ENCODE peak calls at places on chromosome 1, in seven cellular contexts. One of them, this sample, is unnamed.

GRCh38 chr1:219188331-219188803 is 14.7 kb downstream of the LYPLAL1 start:
- DNase-seq in AG09319: no peak
- DNase-seq in AG04450: no peak
- DNase-seq in AG10803: no peak
- DNase-seq in astrocyte of the spinal cord: no peak
- DNase-seq in foreskin fibroblast: no peak
- DNase-seq in choroid plexus epithelial cell: no peak
- DNase-seq in this sample: no peak

GRCh38 chr1:47534417-47534816 is 96.6 kb downstream of the FOXD2 start:
- DNase-seq in AG09319: no peak
- DNase-seq in AG04450: no peak
- DNase-seq in AG10803: peak; percentile 39
- DNase-seq in astrocyte of the spinal cord: no peak
- DNase-seq in foreskin fibroblast: peak; percentile 6
- DNase-seq in choroid plexus epithelial cell: no peak
- DNase-seq in this sample: peak; percentile 21

GRCh38 chr1:196312739-196313138 is 295.5 kb downstream of the KCNT2 start:
- DNase-seq in AG09319: no peak
- DNase-seq in AG04450: no peak
- DNase-seq in AG10803: no peak
- DNase-seq in astrocyte of the spinal cord: no peak
- DNase-seq in foreskin fibroblast: no peak
- DNase-seq in choroid plexus epithelial cell: no peak
- DNase-seq in this sample: no peak

GRCh38 chr1:207866471-207867135 is 44.3 kb downstream of the CD34 start:
- DNase-seq in AG09319: no peak
- DNase-seq in AG04450: no peak
- DNase-seq in AG10803: peak; percentile 32
- DNase-seq in astrocyte of the spinal cord: no peak
- DNase-seq in foreskin fibroblast: no peak
- DNase-seq in choroid plexus epithelial cell: peak; percentile 80
- DNase-seq in this sample: peak; percentile 78

GRCh38 chr1:224377676-224378006 is 21.0 kb downstream of the CNIH4 start:
- DNase-seq in AG09319: no peak
- DNase-seq in AG04450: no peak
- DNase-seq in AG10803: peak; percentile 15
- DNase-seq in astrocyte of the spinal cord: peak; percentile 55
- DNase-seq in foreskin fibroblast: peak; percentile 53
- DNase-seq in choroid plexus epithelial cell: peak; percentile 87
- DNase-seq in this sample: peak; percentile 54

GRCh38 chr1:228546541-228547463 is 59.6 kb downstream of the RNF187 start:
- DNase-seq in AG09319: no peak
- DNase-seq in AG04450: no peak
- DNase-seq in AG10803: no peak
- DNase-seq in astrocyte of the spinal cord: no peak
- DNase-seq in foreskin fibroblast: no peak
- DNase-seq in choroid plexus epithelial cell: no peak
- DNase-seq in this sample: no peak

GRCh38 chr1:8384577-8384976 is 66.7 kb downstream of the SLC45A1 start:
- DNase-seq in AG09319: no peak
- DNase-seq in AG04450: no peak
- DNase-seq in AG10803: no peak
- DNase-seq in astrocyte of the spinal cord: no peak
- DNase-seq in foreskin fibroblast: peak; percentile 38
- DNase-seq in choroid plexus epithelial cell: no peak
- DNase-seq in this sample: no peak

GRCh38 chr1:183272390-183272801 is 86.3 kb downstream of the LAMC2 start:
- DNase-seq in AG09319: peak; percentile 63
- DNase-seq in AG04450: no peak
- DNase-seq in AG10803: peak; percentile 98
- DNase-seq in astrocyte of the spinal cord: peak; percentile 65
- DNase-seq in foreskin fibroblast: peak; percentile 92
- DNase-seq in choroid plexus epithelial cell: peak; percentile 54
- DNase-seq in this sample: peak; percentile 98

DNA sequence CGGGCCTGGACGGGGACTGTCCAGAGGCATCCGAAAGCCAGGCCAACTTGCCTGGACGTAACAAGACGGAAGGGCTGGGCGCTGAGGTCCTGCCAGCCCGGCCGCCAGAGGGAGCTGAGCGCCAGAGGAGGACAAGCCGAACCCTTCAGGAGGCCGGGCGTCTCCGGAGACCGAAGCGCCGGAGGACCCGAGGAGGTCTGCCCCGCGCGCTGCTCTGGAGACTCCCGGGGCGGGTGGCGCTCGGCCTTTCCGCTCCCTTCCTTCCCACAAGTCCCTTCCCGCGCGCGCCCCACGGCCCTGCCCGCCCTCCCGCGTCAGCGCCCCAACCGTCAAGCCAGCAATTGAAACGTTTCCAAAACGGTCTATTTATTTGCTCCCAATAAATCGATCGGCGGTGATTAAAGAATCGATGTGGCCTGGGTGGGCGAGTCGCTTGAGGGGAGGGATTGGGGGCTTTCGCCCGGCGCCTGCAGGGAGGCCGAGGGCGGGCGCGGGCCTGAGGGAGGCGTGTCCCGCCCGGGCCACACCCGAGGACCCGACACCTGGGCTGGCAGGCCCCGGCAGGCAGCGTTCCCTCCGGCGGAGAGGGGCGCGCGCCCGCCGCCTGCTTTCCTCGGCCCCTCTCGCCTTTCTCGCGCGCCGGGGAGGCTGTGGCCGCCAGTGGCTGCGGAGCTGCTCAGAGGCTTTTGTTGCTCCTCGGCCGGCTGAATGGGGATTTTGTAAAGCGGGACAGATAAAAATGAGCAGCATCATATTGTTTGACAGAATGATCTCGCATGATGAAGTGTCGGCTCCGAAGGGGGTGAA is 5.2 kb upstream of the FOXD3 start:
- DNase-seq in AG09319: peak; percentile 18
- DNase-seq in AG04450: no peak
- DNase-seq in AG10803: peak; percentile 63
- DNase-seq in astrocyte of the spinal cord: peak; percentile 42
- DNase-seq in foreskin fibroblast: peak; percentile 23
- DNase-seq in choroid plexus epithelial cell: peak; percentile 59
- DNase-seq in this sample: no peak
- TF ChIP-seq CTCF in AG09319: peak; percentile 46
- TF ChIP-seq CTCF in AG04450: peak; percentile 51
- TF ChIP-seq CTCF in AG10803: peak; percentile 47
- TF ChIP-seq CTCF in astrocyte of the spinal cord: peak; percentile 64
- TF ChIP-seq CTCF in foreskin fibroblast: peak; percentile 45
- TF ChIP-seq CTCF in choroid plexus epithelial cell: peak; percentile 54
- TF ChIP-seq CTCF in this sample: peak; percentile 64

GRCh38 chr1:109619405-109619654 is at the start of gene GNAT2:
- DNase-seq in AG09319: no peak
- DNase-seq in AG04450: no peak
- DNase-seq in AG10803: no peak
- DNase-seq in astrocyte of the spinal cord: no peak
- DNase-seq in foreskin fibroblast: no peak
- DNase-seq in choroid plexus epithelial cell: no peak
- DNase-seq in this sample: no peak

GRCh38 chr1:109618614-109619404 is 607 bp downstream of the GNAT2 start:
- DNase-seq in AG09319: no peak
- DNase-seq in AG04450: no peak
- DNase-seq in AG10803: no peak
- DNase-seq in astrocyte of the spinal cord: no peak
- DNase-seq in foreskin fibroblast: no peak
- DNase-seq in choroid plexus epithelial cell: no peak
- DNase-seq in this sample: no peak

GRCh38 chr1:109615879-109616278 is 3.5 kb downstream of the GNAT2 start:
- DNase-seq in AG09319: no peak
- DNase-seq in AG04450: no peak
- DNase-seq in AG10803: no peak
- DNase-seq in astrocyte of the spinal cord: no peak
- DNase-seq in foreskin fibroblast: no peak
- DNase-seq in choroid plexus epithelial cell: peak; percentile 46
- DNase-seq in this sample: no peak

GRCh38 chr1:109619655-109620395 is at the start of gene AMPD2:
- DNase-seq in AG09319: peak; percentile 67
- DNase-seq in AG04450: peak; percentile 59
- DNase-seq in AG10803: peak; percentile 90
- DNase-seq in astrocyte of the spinal cord: peak; percentile 70
- DNase-seq in foreskin fibroblast: peak; percentile 83
- DNase-seq in choroid plexus epithelial cell: peak; percentile 88
- DNase-seq in this sample: peak; percentile 74

GRCh38 chr1:109617291-109617801 is 2.1 kb downstream of the GNAT2 start:
- DNase-seq in AG09319: peak; percentile 60
- DNase-seq in AG04450: peak; percentile 81
- DNase-seq in AG10803: peak; percentile 92
- DNase-seq in astrocyte of the spinal cord: peak; percentile 88
- DNase-seq in foreskin fibroblast: peak; percentile 88
- DNase-seq in choroid plexus epithelial cell: peak; percentile 94
- DNase-seq in this sample: peak; percentile 81
- TF ChIP-seq CTCF in AG09319: no peak
- TF ChIP-seq CTCF in AG04450: no peak
- TF ChIP-seq CTCF in AG10803: no peak
- TF ChIP-seq CTCF in astrocyte of the spinal cord: no peak
- TF ChIP-seq CTCF in foreskin fibroblast: no peak
- TF ChIP-seq CTCF in choroid plexus epithelial cell: peak; percentile 4
- TF ChIP-seq CTCF in this sample: no peak

GRCh38 chr1:35408925-35409324 is 140.4 kb downstream of the ZMYM4 start:
- DNase-seq in AG09319: no peak
- DNase-seq in AG04450: no peak
- DNase-seq in AG10803: no peak
- DNase-seq in astrocyte of the spinal cord: no peak
- DNase-seq in foreskin fibroblast: no peak
- DNase-seq in choroid plexus epithelial cell: no peak
- DNase-seq in this sample: no peak

GRCh38 chr1:35407743-35408142 is 139.2 kb downstream of the ZMYM4 start:
- DNase-seq in AG09319: no peak
- DNase-seq in AG04450: no peak
- DNase-seq in AG10803: no peak
- DNase-seq in astrocyte of the spinal cord: no peak
- DNase-seq in foreskin fibroblast: no peak
- DNase-seq in choroid plexus epithelial cell: no peak
- DNase-seq in this sample: no peak

GRCh38 chr1:35401072-35401471 is 132.6 kb downstream of the ZMYM4 start:
- DNase-seq in AG09319: no peak
- DNase-seq in AG04450: no peak
- DNase-seq in AG10803: no peak
- DNase-seq in astrocyte of the spinal cord: no peak
- DNase-seq in foreskin fibroblast: no peak
- DNase-seq in choroid plexus epithelial cell: no peak
- DNase-seq in this sample: no peak

GRCh38 chr1:35406103-35406502 is 137.6 kb downstream of the ZMYM4 start:
- DNase-seq in AG09319: no peak
- DNase-seq in AG04450: no peak
- DNase-seq in AG10803: no peak
- DNase-seq in astrocyte of the spinal cord: peak; percentile 15
- DNase-seq in foreskin fibroblast: no peak
- DNase-seq in choroid plexus epithelial cell: peak; percentile 5
- DNase-seq in this sample: no peak
- TF ChIP-seq CTCF in AG09319: no peak
- TF ChIP-seq CTCF in AG04450: no peak
- TF ChIP-seq CTCF in AG10803: no peak
- TF ChIP-seq CTCF in astrocyte of the spinal cord: no peak
- TF ChIP-seq CTCF in foreskin fibroblast: no peak
- TF ChIP-seq CTCF in choroid plexus epithelial cell: no peak
- TF ChIP-seq CTCF in this sample: no peak

GRCh38 chr1:181674617-181675016 is 191.3 kb downstream of the CACNA1E start:
- DNase-seq in AG09319: no peak
- DNase-seq in AG04450: no peak
- DNase-seq in AG10803: no peak
- DNase-seq in astrocyte of the spinal cord: no peak
- DNase-seq in foreskin fibroblast: no peak
- DNase-seq in choroid plexus epithelial cell: no peak
- DNase-seq in this sample: no peak
- TF ChIP-seq CTCF in AG09319: no peak
- TF ChIP-seq CTCF in AG04450: no peak
- TF ChIP-seq CTCF in AG10803: no peak
- TF ChIP-seq CTCF in astrocyte of the spinal cord: no peak
- TF ChIP-seq CTCF in foreskin fibroblast: no peak
- TF ChIP-seq CTCF in choroid plexus epithelial cell: no peak
- TF ChIP-seq CTCF in this sample: no peak

DNA sequence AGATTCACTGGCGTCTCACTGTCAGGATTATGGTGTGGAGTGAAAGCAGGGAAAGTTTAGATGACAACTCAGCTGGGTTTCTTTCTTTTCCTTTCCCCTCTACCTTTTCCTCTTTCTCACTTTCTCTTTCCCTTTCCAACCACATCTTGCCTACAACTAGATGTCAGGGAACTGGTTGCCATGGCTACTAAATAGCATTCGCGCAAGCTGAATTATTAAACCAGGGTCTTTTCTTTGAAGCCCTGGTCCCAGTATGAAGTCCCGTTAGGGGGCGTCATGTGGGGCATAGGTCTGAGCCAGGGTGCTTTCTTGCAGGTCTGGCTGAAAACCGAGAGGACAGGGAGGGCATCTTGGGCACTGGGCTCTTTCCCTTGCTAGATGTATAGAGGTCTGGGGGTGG is 168.4 kb upstream of the CACNA1E start:
- DNase-seq in AG09319: no peak
- DNase-seq in AG04450: no peak
- DNase-seq in AG10803: no peak
- DNase-seq in astrocyte of the spinal cord: no peak
- DNase-seq in foreskin fibroblast: no peak
- DNase-seq in choroid plexus epithelial cell: no peak
- DNase-seq in this sample: no peak
- TF ChIP-seq CTCF in AG09319: no peak
- TF ChIP-seq CTCF in AG04450: no peak
- TF ChIP-seq CTCF in AG10803: no peak
- TF ChIP-seq CTCF in astrocyte of the spinal cord: no peak
- TF ChIP-seq CTCF in foreskin fibroblast: no peak
- TF ChIP-seq CTCF in choroid plexus epithelial cell: no peak
- TF ChIP-seq CTCF in this sample: no peak

DNA sequence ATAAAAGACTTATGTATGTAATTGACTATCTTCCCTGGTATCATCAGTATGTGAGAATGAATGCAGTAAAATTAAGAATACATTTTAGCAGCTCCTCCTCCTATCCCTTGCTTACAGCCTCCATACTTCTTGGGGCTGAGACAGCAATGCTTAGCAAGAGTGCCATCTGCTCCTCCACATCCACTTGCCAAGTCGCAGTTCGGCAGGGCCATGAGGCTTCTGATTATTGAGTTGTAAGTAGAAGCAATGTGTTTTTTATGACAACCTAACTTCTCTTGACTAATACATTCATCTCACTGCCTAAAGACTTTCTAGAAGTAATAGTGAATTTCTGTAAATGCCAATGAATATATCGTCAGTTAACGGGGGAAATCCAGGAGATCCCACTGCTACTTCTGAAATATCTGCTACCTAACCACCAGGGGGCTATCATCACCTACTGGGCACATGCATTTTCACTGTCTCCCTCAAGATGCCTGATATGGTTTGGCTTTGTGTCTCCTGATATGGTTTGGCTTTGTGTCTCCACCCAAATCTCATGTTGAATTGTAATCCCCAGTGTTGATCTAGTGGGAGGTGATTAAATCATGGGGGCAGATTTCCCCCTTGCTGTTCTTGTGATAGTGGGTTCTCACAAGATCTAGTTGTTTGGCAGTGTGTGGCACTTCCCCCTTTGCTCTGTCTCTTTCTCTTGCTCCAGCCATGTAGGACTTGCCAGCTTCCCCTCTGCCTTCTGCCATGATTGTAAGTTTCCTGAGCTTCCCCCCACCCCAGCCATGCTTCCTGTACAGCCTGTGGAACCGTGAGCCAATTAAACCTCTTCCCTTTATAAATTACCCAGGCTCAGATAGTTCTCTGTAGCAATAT is 59.6 kb downstream of the EXTL2 start:
- DNase-seq in AG09319: no peak
- DNase-seq in AG04450: no peak
- DNase-seq in AG10803: no peak
- DNase-seq in astrocyte of the spinal cord: no peak
- DNase-seq in foreskin fibroblast: no peak
- DNase-seq in choroid plexus epithelial cell: peak; percentile 42
- DNase-seq in this sample: peak; percentile 5
- TF ChIP-seq CTCF in AG09319: peak; percentile 8
- TF ChIP-seq CTCF in AG04450: peak; percentile 47
- TF ChIP-seq CTCF in AG10803: peak; percentile 34
- TF ChIP-seq CTCF in astrocyte of the spinal cord: peak; percentile 39
- TF ChIP-seq CTCF in foreskin fibroblast: peak; percentile 38
- TF ChIP-seq CTCF in choroid plexus epithelial cell: peak; percentile 54
- TF ChIP-seq CTCF in this sample: peak; percentile 75

This sample was measured in HFFc6.